ENCODE peak calls at places on chromosome X, in seven cellular contexts. One of them, this sample, is unnamed.

GRCh38 chrX:74535211-74535621 is 79.2 kb downstream of the RLIM start:
- DNase-seq in astrocyte: peak; percentile 45
- DNase-seq in omental fat pad: no peak
- DNase-seq in HepG2: peak; percentile 16
- DNase-seq in cardiac muscle cell: peak; percentile 75
- DNase-seq in heart right ventricle: peak; percentile 16
- DNase-seq in left lung: no peak
- DNase-seq in this sample: no peak

GRCh38 chrX:153583433-153583832 is 15.5 kb downstream of the CCNQ start:
- DNase-seq in astrocyte: no peak
- DNase-seq in omental fat pad: no peak
- DNase-seq in HepG2: no peak
- DNase-seq in cardiac muscle cell: no peak
- DNase-seq in heart right ventricle: no peak
- DNase-seq in left lung: no peak
- DNase-seq in this sample: no peak

GRCh38 chrX:112636288-112636687 is 43.5 kb downstream of the LHFPL1 start:
- DNase-seq in astrocyte: peak; percentile 48
- DNase-seq in omental fat pad: no peak
- DNase-seq in HepG2: no peak
- DNase-seq in cardiac muscle cell: no peak
- DNase-seq in heart right ventricle: no peak
- DNase-seq in left lung: no peak
- DNase-seq in this sample: no peak

GRCh38 chrX:144791298-144791697 is 456.0 kb upstream of the SPANXN1 start:
- DNase-seq in astrocyte: no peak
- DNase-seq in omental fat pad: no peak
- DNase-seq in HepG2: no peak
- DNase-seq in cardiac muscle cell: no peak
- DNase-seq in heart right ventricle: no peak
- DNase-seq in left lung: no peak
- DNase-seq in this sample: no peak

GRCh38 chrX:3346436-3347329 is at the start of gene MXRA5:
- DNase-seq in astrocyte: peak; percentile 62
- DNase-seq in omental fat pad: no peak
- DNase-seq in HepG2: no peak
- DNase-seq in cardiac muscle cell: peak; percentile 64
- DNase-seq in heart right ventricle: peak; percentile 11
- DNase-seq in left lung: no peak
- DNase-seq in this sample: peak; percentile 57

GRCh38 chrX:155094468-155095061 is 23.3 kb downstream of the BRCC3 start:
- DNase-seq in astrocyte: no peak
- DNase-seq in omental fat pad: no peak
- DNase-seq in HepG2: peak; percentile 20
- DNase-seq in cardiac muscle cell: peak; percentile 32
- DNase-seq in heart right ventricle: no peak
- DNase-seq in left lung: no peak
- DNase-seq in this sample: no peak

GRCh38 chrX:36978886-36979285 is 29.3 kb upstream of the FAM47C start:
- DNase-seq in astrocyte: peak; percentile 47
- DNase-seq in omental fat pad: no peak
- DNase-seq in HepG2: no peak
- DNase-seq in cardiac muscle cell: peak; percentile 3
- DNase-seq in heart right ventricle: no peak
- DNase-seq in left lung: no peak
- DNase-seq in this sample: no peak

GRCh38 chrX:54633641-54634040 is 103.6 kb downstream of the GNL3L start:
- DNase-seq in astrocyte: peak; percentile 34
- DNase-seq in omental fat pad: no peak
- DNase-seq in HepG2: no peak
- DNase-seq in cardiac muscle cell: peak; percentile 81
- DNase-seq in heart right ventricle: no peak
- DNase-seq in left lung: no peak
- DNase-seq in this sample: no peak

GRCh38 chrX:26414534-26414933 is 198.6 kb downstream of the MAGEB5 start:
- DNase-seq in astrocyte: no peak
- DNase-seq in omental fat pad: no peak
- DNase-seq in HepG2: no peak
- DNase-seq in cardiac muscle cell: no peak
- DNase-seq in heart right ventricle: no peak
- DNase-seq in left lung: no peak
- DNase-seq in this sample: no peak

GRCh38 chrX:19698125-19698524 is 182.8 kb upstream of the MAP3K15 start:
- DNase-seq in astrocyte: peak; percentile 67
- DNase-seq in omental fat pad: no peak
- DNase-seq in HepG2: no peak
- DNase-seq in cardiac muscle cell: peak; percentile 60
- DNase-seq in heart right ventricle: peak; percentile 9
- DNase-seq in left lung: no peak
- DNase-seq in this sample: no peak

GRCh38 chrX:12958461-12958860 is 16.4 kb upstream of the TMSB4X start:
- DNase-seq in astrocyte: no peak
- DNase-seq in omental fat pad: no peak
- DNase-seq in HepG2: no peak
- DNase-seq in cardiac muscle cell: no peak
- DNase-seq in heart right ventricle: no peak
- DNase-seq in left lung: no peak
- DNase-seq in this sample: no peak

GRCh38 chrX:1395646-1396216 is 3.8 kb upstream of the SLC25A6 start:
- DNase-seq in astrocyte: no peak
- DNase-seq in omental fat pad: no peak
- DNase-seq in HepG2: no peak
- DNase-seq in cardiac muscle cell: no peak
- DNase-seq in heart right ventricle: no peak
- DNase-seq in left lung: no peak
- DNase-seq in this sample: no peak

GRCh38 chrX:118231464-118231863 is 114.4 kb upstream of the WDR44 start:
- DNase-seq in astrocyte: peak; percentile 75
- DNase-seq in omental fat pad: no peak
- DNase-seq in HepG2: no peak
- DNase-seq in cardiac muscle cell: peak; percentile 40
- DNase-seq in heart right ventricle: no peak
- DNase-seq in left lung: no peak
- DNase-seq in this sample: no peak

GRCh38 chrX:5823861-5824260 is 404.8 kb downstream of the NLGN4X start:
- DNase-seq in astrocyte: no peak
- DNase-seq in omental fat pad: no peak
- DNase-seq in HepG2: no peak
- DNase-seq in cardiac muscle cell: no peak
- DNase-seq in heart right ventricle: no peak
- DNase-seq in left lung: no peak
- DNase-seq in this sample: no peak

GRCh38 chrX:9681422-9681821 is 84.2 kb downstream of the GPR143 start:
- DNase-seq in astrocyte: peak; percentile 68
- DNase-seq in omental fat pad: no peak
- DNase-seq in HepG2: no peak
- DNase-seq in cardiac muscle cell: peak; percentile 42
- DNase-seq in heart right ventricle: no peak
- DNase-seq in left lung: no peak
- DNase-seq in this sample: no peak

GRCh38 chrX:107731831-107732502 is 43.6 kb downstream of the TSC22D3 start:
- DNase-seq in astrocyte: peak; percentile 65
- DNase-seq in omental fat pad: peak; percentile 67
- DNase-seq in HepG2: no peak
- DNase-seq in cardiac muscle cell: peak; percentile 97
- DNase-seq in heart right ventricle: peak; percentile 90
- DNase-seq in left lung: peak; percentile 84
- DNase-seq in this sample: no peak

GRCh38 chrX:105876658-105877057 is 54.3 kb downstream of the NRK start:
- DNase-seq in astrocyte: no peak
- DNase-seq in omental fat pad: no peak
- DNase-seq in HepG2: peak; percentile 3
- DNase-seq in cardiac muscle cell: peak; percentile 16
- DNase-seq in heart right ventricle: no peak
- DNase-seq in left lung: no peak
- DNase-seq in this sample: no peak

GRCh38 chrX:119682019-119682989 is 10.7 kb downstream of the SEPTIN6 start:
- DNase-seq in astrocyte: no peak
- DNase-seq in omental fat pad: no peak
- DNase-seq in HepG2: no peak
- DNase-seq in cardiac muscle cell: no peak
- DNase-seq in heart right ventricle: no peak
- DNase-seq in left lung: no peak
- DNase-seq in this sample: no peak

GRCh38 chrX:41276661-41277506 is 57.1 kb upstream of the DDX3X start:
- DNase-seq in astrocyte: no peak
- DNase-seq in omental fat pad: no peak
- DNase-seq in HepG2: no peak
- DNase-seq in cardiac muscle cell: no peak
- DNase-seq in heart right ventricle: no peak
- DNase-seq in left lung: no peak
- DNase-seq in this sample: no peak

GRCh38 chrX:108130889-108131288 is 39.3 kb downstream of the ATG4A start:
- DNase-seq in astrocyte: no peak
- DNase-seq in omental fat pad: no peak
- DNase-seq in HepG2: no peak
- DNase-seq in cardiac muscle cell: no peak
- DNase-seq in heart right ventricle: no peak
- DNase-seq in left lung: no peak
- DNase-seq in this sample: no peak

GRCh38 chrX:13535371-13535770 is 34.0 kb upstream of the EGFL6 start:
- DNase-seq in astrocyte: peak; percentile 3
- DNase-seq in omental fat pad: no peak
- DNase-seq in HepG2: no peak
- DNase-seq in cardiac muscle cell: peak; percentile 14
- DNase-seq in heart right ventricle: no peak
- DNase-seq in left lung: no peak
- DNase-seq in this sample: no peak

GRCh38 chrX:75229774-75230173 is 44.1 kb upstream of the UPRT start:
- DNase-seq in astrocyte: no peak
- DNase-seq in omental fat pad: no peak
- DNase-seq in HepG2: no peak
- DNase-seq in cardiac muscle cell: no peak
- DNase-seq in heart right ventricle: no peak
- DNase-seq in left lung: no peak
- DNase-seq in this sample: no peak

GRCh38 chrX:154315416-154315815 is 19.8 kb downstream of the TKTL1 start:
- DNase-seq in astrocyte: no peak
- DNase-seq in omental fat pad: no peak
- DNase-seq in HepG2: no peak
- DNase-seq in cardiac muscle cell: no peak
- DNase-seq in heart right ventricle: no peak
- DNase-seq in left lung: no peak
- DNase-seq in this sample: no peak

GRCh38 chrX:147333821-147334220 is 519.3 kb upstream of the CXorf51A start:
- DNase-seq in astrocyte: no peak
- DNase-seq in omental fat pad: no peak
- DNase-seq in HepG2: no peak
- DNase-seq in cardiac muscle cell: no peak
- DNase-seq in heart right ventricle: no peak
- DNase-seq in left lung: no peak
- DNase-seq in this sample: no peak

GRCh38 chrX:68365356-68365755 is 67.9 kb downstream of the OPHN1 start:
- DNase-seq in astrocyte: no peak
- DNase-seq in omental fat pad: no peak
- DNase-seq in HepG2: no peak
- DNase-seq in cardiac muscle cell: peak; percentile 6
- DNase-seq in heart right ventricle: no peak
- DNase-seq in left lung: no peak
- DNase-seq in this sample: no peak

DNA sequence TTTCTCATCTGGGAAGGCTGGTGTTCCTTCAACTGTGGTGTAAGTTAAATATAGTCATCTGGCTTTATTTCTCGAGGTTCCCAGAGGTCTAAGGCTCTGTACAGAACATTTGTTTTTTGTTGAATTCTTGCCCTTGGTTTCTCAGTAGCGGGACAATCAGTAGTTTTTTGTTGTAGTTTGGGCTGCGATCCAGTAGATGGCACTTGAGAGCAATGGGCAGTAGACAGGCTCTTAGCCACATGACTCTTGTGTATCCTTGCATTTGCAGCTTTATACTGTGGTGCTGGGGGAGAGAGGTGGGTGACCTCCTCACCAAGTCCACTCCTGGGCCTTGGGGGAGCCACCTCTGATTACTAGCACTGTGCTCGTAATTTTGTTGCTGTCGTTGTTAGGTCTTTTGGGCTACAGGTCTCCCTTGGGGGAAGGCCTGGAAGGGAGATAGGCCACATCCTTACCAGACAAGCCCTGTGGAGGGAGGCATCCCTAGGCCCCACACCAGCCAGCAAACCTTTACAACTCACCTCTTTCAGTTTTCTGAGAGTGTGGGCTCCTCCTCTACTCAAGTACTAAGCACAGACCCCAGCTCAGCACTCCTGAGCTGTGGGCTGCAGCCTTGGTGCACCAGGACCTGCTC is 8.1 kb downstream of the ETDB start:
- DNase-seq in astrocyte: no peak
- DNase-seq in omental fat pad: no peak
- DNase-seq in HepG2: no peak
- DNase-seq in cardiac muscle cell: peak; percentile 50
- DNase-seq in heart right ventricle: no peak
- DNase-seq in left lung: no peak
- DNase-seq in this sample: no peak
- TF ChIP-seq CTCF in astrocyte: peak; percentile 54
- TF ChIP-seq CTCF in omental fat pad: no peak
- TF ChIP-seq CTCF in HepG2: peak; percentile 63
- TF ChIP-seq CTCF in cardiac muscle cell: peak; percentile 68
- TF ChIP-seq CTCF in heart right ventricle: peak; percentile 12
- TF ChIP-seq CTCF in left lung: peak; percentile 33
- TF ChIP-seq CTCF in this sample: peak; percentile 49

DNA sequence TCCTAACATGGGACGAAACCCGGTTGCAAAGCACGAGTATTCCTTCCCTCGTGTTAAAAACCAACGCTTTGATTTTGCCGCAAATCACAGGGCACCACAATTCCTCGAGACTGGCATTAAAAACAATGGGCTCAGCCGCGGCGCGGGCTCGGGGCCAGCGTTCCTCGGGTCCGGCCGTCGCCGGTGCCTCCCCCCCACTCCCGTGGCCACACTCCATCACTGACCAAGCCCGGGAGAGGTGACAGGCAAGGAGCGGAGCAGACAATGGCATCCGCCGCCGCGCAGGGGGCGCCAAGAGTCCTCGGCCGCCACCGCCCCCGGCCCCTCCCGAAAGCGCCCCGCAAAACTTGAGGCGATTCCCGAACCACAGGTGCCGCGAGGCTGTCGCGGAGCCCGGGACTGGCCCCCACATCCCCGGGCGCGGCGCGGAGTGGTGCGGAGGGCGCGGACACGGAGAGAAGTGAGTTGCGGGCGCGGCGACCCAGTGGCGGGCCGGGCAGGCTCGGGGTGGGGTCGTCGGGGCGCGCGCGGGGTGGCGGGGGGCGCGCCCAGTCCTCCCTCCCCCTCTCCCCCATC is 445 bp downstream of the AP1S2 start:
- DNase-seq in astrocyte: no peak
- DNase-seq in omental fat pad: peak; percentile 25
- DNase-seq in HepG2: peak; percentile 24
- DNase-seq in cardiac muscle cell: peak; percentile 9
- DNase-seq in heart right ventricle: peak; percentile 48
- DNase-seq in left lung: peak; percentile 85
- DNase-seq in this sample: peak; percentile 68
- TF ChIP-seq CTCF in astrocyte: no peak
- TF ChIP-seq CTCF in omental fat pad: no peak
- TF ChIP-seq CTCF in HepG2: peak; percentile 57
- TF ChIP-seq CTCF in cardiac muscle cell: peak; percentile 5
- TF ChIP-seq CTCF in heart right ventricle: no peak
- TF ChIP-seq CTCF in left lung: no peak
- TF ChIP-seq CTCF in this sample: no peak

GRCh38 chrX:109841869-109842579 is 109.0 kb upstream of the ACSL4 start:
- DNase-seq in astrocyte: peak; percentile 47
- DNase-seq in omental fat pad: no peak
- DNase-seq in HepG2: no peak
- DNase-seq in cardiac muscle cell: peak; percentile 42
- DNase-seq in heart right ventricle: no peak
- DNase-seq in left lung: no peak
- DNase-seq in this sample: no peak
- TF ChIP-seq CTCF in astrocyte: no peak
- TF ChIP-seq CTCF in omental fat pad: no peak
- TF ChIP-seq CTCF in HepG2: no peak
- TF ChIP-seq CTCF in cardiac muscle cell: no peak
- TF ChIP-seq CTCF in heart right ventricle: no peak
- TF ChIP-seq CTCF in left lung: no peak
- TF ChIP-seq CTCF in this sample: no peak

GRCh38 chrX:77160301-77160700 is 286.9 kb upstream of the FGF16 start:
- DNase-seq in astrocyte: no peak
- DNase-seq in omental fat pad: no peak
- DNase-seq in HepG2: no peak
- DNase-seq in cardiac muscle cell: no peak
- DNase-seq in heart right ventricle: no peak
- DNase-seq in left lung: peak; percentile 31
- DNase-seq in this sample: no peak
- TF ChIP-seq CTCF in astrocyte: no peak
- TF ChIP-seq CTCF in omental fat pad: no peak
- TF ChIP-seq CTCF in HepG2: peak; percentile 23
- TF ChIP-seq CTCF in cardiac muscle cell: no peak
- TF ChIP-seq CTCF in heart right ventricle: no peak
- TF ChIP-seq CTCF in left lung: no peak
- TF ChIP-seq CTCF in this sample: peak; percentile 13